ENCODE peak calls at places on chromosomes 2 and 18, in six cellular contexts. O, C, E, N, G and L are unnamed samples.

GRCh38 chr2:240398711-240399267 is 36.7 kb upstream of the GPC1 start:
- DNase-seq in G (no peak), O (no peak), N (no peak), C (no peak), E (no peak), L (no peak)

GRCh38 chr2:149715005-149715592 is 127.5 kb upstream of the MMADHC start:
- DNase-seq in O (no peak), G (no peak), N (peak; percentile 52), C (peak; percentile 14), E (peak; percentile 12), L (no peak)

GRCh38 chr2:158667969-158668368 is 127.1 kb upstream of the DAPL1 start:
- DNase-seq in N (no peak), C (no peak), E (no peak), O (no peak), G (no peak), L (no peak)

GRCh38 chr2:9638532-9638931 is 7.7 kb upstream of the YWHAQ start:
- DNase-seq in G (no peak), C (peak; percentile 60), O (no peak), E (peak; percentile 62), N (no peak), L (peak; percentile 59)

GRCh38 chr2:10238991-10239485 is 63.7 kb upstream of the HPCAL1 start:
- DNase-seq in C (no peak), E (no peak), N (no peak), O (no peak), G (no peak), L (no peak)

GRCh38 chr2:105636109-105636740 is 108.5 kb upstream of the NCK2 start:
- DNase-seq in C (no peak), N (peak; percentile 32), O (no peak), G (no peak), E (no peak), L (no peak)

GRCh38 chr2:98547092-98547798 is 61.1 kb downstream of the COA5 start:
- DNase-seq in E (no peak), C (no peak), O (no peak), N (no peak), G (no peak), L (no peak)

GRCh38 chr2:40220177-40220925 is 231.5 kb downstream of the SLC8A1 start:
- DNase-seq in O (peak; percentile 14), G (no peak), C (no peak), E (no peak), N (no peak), L (no peak)

GRCh38 chr2:121634354-121635307 is 14.6 kb downstream of the CLASP1 start:
- DNase-seq in N (no peak), O (no peak), C (no peak), G (no peak), E (no peak), L (no peak)

GRCh38 chr2:176494949-176495353 is 225.7 kb downstream of the MTX2 start:
- DNase-seq in C (no peak), N (no peak), G (no peak), O (no peak), E (no peak), L (no peak)

GRCh38 chr2:55051026-55051866 is 995 bp upstream of the RTN4 start:
- DNase-seq in O (no peak), C (peak; percentile 50), N (no peak), E (peak; percentile 80), G (no peak), L (peak; percentile 84)
- TF ChIP-seq GABPA in O (no peak), C (no peak), N (no peak), E (no peak), G (no peak), L (peak; percentile 51)

GRCh38 chr2:188659656-188660406 is 314.3 kb upstream of the COL3A1 start:
- DNase-seq in E (no peak), G (no peak), O (no peak), C (no peak), N (no peak), L (no peak)
- TF ChIP-seq GABPA in E (no peak), G (no peak), O (no peak), C (no peak), N (no peak), L (no peak)

GRCh38 chr2:201275991-201276390 is 15.7 kb downstream of the CASP8 start:
- DNase-seq in C (no peak), G (no peak), N (peak; percentile 60), O (no peak), E (no peak), L (peak; percentile 19)

GRCh38 chr2:201279079-201279478 is 18.7 kb downstream of the CASP8 start:
- DNase-seq in O (no peak), N (no peak), C (no peak), G (no peak), E (no peak), L (no peak)

GRCh38 chr2:201275069-201275468 is 14.7 kb downstream of the CASP8 start:
- DNase-seq in N (no peak), E (no peak), G (no peak), C (no peak), O (no peak), L (no peak)

GRCh38 chr2:201276511-201276910 is 16.2 kb downstream of the CASP8 start:
- DNase-seq in O (no peak), E (no peak), G (no peak), C (no peak), N (no peak), L (no peak)

GRCh38 chr2:201280191-201281040 is 20.1 kb downstream of the CASP8 start:
- DNase-seq in C (no peak), N (no peak), G (no peak), E (no peak), O (no peak), L (no peak)
- TF ChIP-seq GABPA in C (no peak), N (no peak), G (no peak), E (no peak), O (no peak), L (no peak)

GRCh38 chr18:77055429-77056310 is 76.9 kb downstream of the MBP start:
- DNase-seq in N (no peak), E (no peak), G (no peak), C (no peak), O (no peak), L (no peak)

GRCh38 chr18:77057043-77057442 is 75.5 kb downstream of the MBP start:
- DNase-seq in E (no peak), O (no peak), G (no peak), C (no peak), N (no peak), L (no peak)

GRCh38 chr18:77056399-77057015 is 76.1 kb downstream of the MBP start:
- DNase-seq in E (peak; percentile 19), N (no peak), G (no peak), O (no peak), C (no peak), L (no peak)

GRCh38 chr18:77059294-77059916 is 73.2 kb downstream of the MBP start:
- DNase-seq in O (no peak), E (peak; percentile 65), C (peak; percentile 67), N (no peak), G (no peak), L (peak; percentile 52)

DNA sequence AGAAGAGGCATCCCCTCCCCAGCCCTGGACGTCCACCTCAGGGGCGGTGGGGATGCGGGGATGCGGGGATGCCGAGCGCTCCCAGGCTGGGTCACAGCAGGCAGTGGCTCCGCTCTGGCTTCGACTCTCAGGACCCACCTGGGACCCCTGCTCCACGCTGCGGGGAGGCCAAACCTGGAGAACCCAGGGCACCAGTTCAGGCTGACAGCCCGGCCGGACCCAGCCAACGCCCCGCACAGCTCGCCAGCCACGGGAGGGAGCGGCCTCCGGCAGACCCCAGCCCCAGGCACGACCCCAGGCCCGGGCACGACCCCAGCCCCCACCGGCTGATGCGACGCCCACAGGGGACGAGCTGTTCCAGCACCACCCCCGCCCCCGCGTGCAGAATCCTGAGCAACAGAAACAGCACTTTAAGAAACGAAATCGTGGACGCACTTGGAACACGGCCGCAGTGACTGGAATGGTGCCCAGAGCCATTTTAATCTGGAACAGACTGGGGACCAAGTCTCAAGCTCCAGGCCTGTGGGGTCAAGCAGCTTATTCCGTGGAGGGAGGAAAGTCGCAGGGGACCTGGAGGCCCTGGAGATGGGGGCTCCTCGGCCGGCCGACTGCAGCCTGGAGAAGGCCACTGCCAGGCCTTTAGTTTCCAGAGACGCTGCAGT is 74.3 kb downstream of the MBP start:
- DNase-seq in N (no peak), E (no peak), C (no peak), G (no peak), O (no peak), L (no peak)
- TF ChIP-seq GABPA in N (no peak), E (no peak), C (no peak), G (no peak), O (no peak), L (no peak)

DNA sequence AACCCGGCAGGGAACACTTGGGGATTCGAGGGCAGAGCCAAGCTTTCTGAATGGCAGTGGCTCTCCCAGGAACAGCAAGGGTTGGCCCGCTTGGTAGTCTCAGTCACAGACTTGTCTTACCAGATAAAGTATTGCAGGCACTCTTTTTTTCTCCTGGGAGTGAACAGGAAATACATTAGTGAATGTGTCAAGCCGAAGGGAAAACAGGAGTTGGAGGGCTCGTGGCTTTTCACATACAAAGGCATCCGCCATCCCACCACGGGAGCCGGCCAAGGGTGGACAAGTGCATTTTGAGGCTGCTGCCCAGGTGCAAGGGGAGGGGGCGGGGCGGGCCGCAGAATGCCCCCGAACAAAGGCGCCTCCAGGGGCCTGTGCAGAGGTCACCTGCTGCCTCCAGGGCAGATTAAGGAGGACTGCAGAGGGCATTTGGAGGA is 163.3 kb upstream of the SIX3 start:
- DNase-seq in N (no peak), E (no peak), O (no peak), G (no peak), C (no peak), L (no peak)
- TF ChIP-seq GABPA in N (no peak), E (no peak), O (no peak), G (no peak), C (no peak), L (no peak)